ENCODE peak calls at places on chromosomes 5 and 9, in ten cellular contexts. K, P, J, E, W, M, H, Y, T and C are unnamed samples.

GRCh38 chr5:759111-759741 is 25.3 kb downstream of the ZDHHC11B start:
- DNase-seq in K (no peak), P (peak; percentile 49), J (peak; percentile 66), E (peak; percentile 27), W (peak; percentile 89), M (no peak), H (peak; percentile 51), Y (no peak), T (peak; percentile 85), C (peak; percentile 40)

GRCh38 chr5:135313946-135314345 is 85.1 kb downstream of the MACROH2A1 start:
- DNase-seq in K (no peak), P (peak; percentile 47), J (no peak), E (no peak), W (no peak), M (no peak), H (no peak), Y (no peak), T (no peak), C (no peak)

GRCh38 chr5:143121135-143121474 is 282.4 kb downstream of the NR3C1 start:
- DNase-seq in K (no peak), P (no peak), J (no peak), E (no peak), W (no peak), M (no peak), H (peak; percentile 18), Y (no peak), T (no peak), C (no peak)

GRCh38 chr5:132406144-132406783 is 36.8 kb downstream of the SLC22A5 start:
- DNase-seq in K (no peak), P (no peak), J (no peak), E (no peak), W (no peak), M (no peak), H (no peak), Y (no peak), T (no peak), C (peak; percentile 79)

GRCh38 chr5:142871880-142872200 is 101.7 kb downstream of the ARHGAP26 start:
- DNase-seq in K (no peak), P (no peak), J (no peak), E (no peak), W (peak; percentile 67), M (no peak), H (no peak), Y (no peak), T (no peak), C (no peak)

GRCh38 chr5:3103241-3103855 is 351.9 kb upstream of the IRX2 start:
- DNase-seq in K (no peak), P (peak; percentile 72), J (no peak), E (no peak), W (no peak), M (peak; percentile 73), H (no peak), Y (no peak), T (no peak), C (no peak)

GRCh38 chr5:77087484-77088291 is 603 bp upstream of the ZBED3 start:
- DNase-seq in K (peak; percentile 47), P (peak; percentile 72), J (no peak), E (peak; percentile 67), W (peak; percentile 33), M (no peak), H (no peak), Y (no peak), T (no peak), C (peak; percentile 60)

GRCh38 chr9:130245474-130245873 is 20.1 kb upstream of the HMCN2 start:
- DNase-seq in K (no peak), P (peak; percentile 22), J (no peak), E (no peak), W (no peak), M (no peak), H (no peak), Y (no peak), T (no peak), C (no peak)

GRCh38 chr5:57302643-57303042 is 128.8 kb downstream of the GPBP1 start:
- DNase-seq in K (no peak), P (no peak), J (no peak), E (peak; percentile 66), W (no peak), M (no peak), H (peak; percentile 19), Y (no peak), T (no peak), C (no peak)

GRCh38 chr5:42950466-42951168 is 89.5 kb downstream of the ANXA2R start:
- DNase-seq in K (peak; percentile 5), P (peak; percentile 63), J (peak; percentile 68), E (peak; percentile 98), W (peak; percentile 69), M (peak; percentile 84), H (peak; percentile 70), Y (no peak), T (peak; percentile 100), C (peak; percentile 47)

GRCh38 chr5:73180561-73180960 is 7.6 kb downstream of the TMEM174 start:
- DNase-seq in K (no peak), P (no peak), J (no peak), E (peak; percentile 54), W (no peak), M (no peak), H (no peak), Y (no peak), T (no peak), C (no peak)

GRCh38 chr5:175489693-175490443 is 11.5 kb downstream of the SFXN1 start:
- DNase-seq in K (no peak), P (no peak), J (no peak), E (no peak), W (no peak), M (no peak), H (no peak), Y (no peak), T (no peak), C (no peak)

GRCh38 chr5:180155331-180155881 is 53.6 kb downstream of the RASGEF1C start:
- DNase-seq in K (peak; percentile 100), P (no peak), J (no peak), E (no peak), W (no peak), M (no peak), H (no peak), Y (no peak), T (no peak), C (no peak)

GRCh38 chr5:102930244-102930643 is 175.1 kb downstream of the PAM start:
- DNase-seq in K (no peak), P (no peak), J (no peak), E (no peak), W (no peak), M (no peak), H (no peak), Y (no peak), T (no peak), C (no peak)

GRCh38 chr5:44568519-44568918 is 179.3 kb upstream of the FGF10 start:
- DNase-seq in K (no peak), P (no peak), J (no peak), E (no peak), W (no peak), M (no peak), H (no peak), Y (no peak), T (no peak), C (no peak)

GRCh38 chr9:35733109-35733541 is 659 bp downstream of the CREB3 start:
- DNase-seq in K (peak; percentile 52), P (peak; percentile 88), J (no peak), E (peak; percentile 74), W (no peak), M (peak; percentile 58), H (no peak), Y (no peak), T (peak; percentile 63), C (peak; percentile 21)

GRCh38 chr9:25724424-25724823 is 46.2 kb upstream of the TUSC1 start:
- DNase-seq in K (no peak), P (no peak), J (no peak), E (peak; percentile 26), W (no peak), M (no peak), H (no peak), Y (no peak), T (no peak), C (no peak)

GRCh38 chr5:147305147-147305546 is 70.3 kb downstream of the STK32A start:
- DNase-seq in K (no peak), P (no peak), J (no peak), E (no peak), W (no peak), M (no peak), H (no peak), Y (no peak), T (no peak), C (no peak)